ENCODE peak calls at places on chromosome 2, in nine cellular contexts. H is mesendoderm, K is adipocyte, I is right atrium auricular region, B is spleen, N is GM06990, Y is tibial nerve, A is colonic mucosa, E is K562. J is an unnamed sample.

GRCh38 chr2:168457177-168457905 is 1.3 kb downstream of the CERS6 start:
- DNase-seq in H (no peak), K (peak; percentile 39), I (no peak), B (no peak), N (no peak), Y (no peak), A (no peak), E (no peak), J (no peak)

GRCh38 chr2:231965118-231965517 is 3.6 kb downstream of the DIS3L2 start:
- DNase-seq in H (peak; percentile 12), K (peak; percentile 27), I (no peak), B (no peak), N (no peak), Y (no peak), A (no peak), E (no peak), J (no peak)

GRCh38 chr2:191382801-191383200 is 137.6 kb downstream of the MYO1B start:
- DNase-seq in H (no peak), K (peak; percentile 88), I (no peak), B (no peak), N (no peak), Y (no peak), A (peak; percentile 89), E (no peak), J (no peak)

GRCh38 chr2:181178823-181179412 is 198.5 kb downstream of the UBE2E3 start:
- DNase-seq in H (peak; percentile 58), K (no peak), I (no peak), B (no peak), N (no peak), Y (no peak), A (no peak), E (peak; percentile 26), J (no peak)

GRCh38 chr2:134035605-134036370 is 218.1 kb upstream of the MGAT5 start:
- DNase-seq in H (no peak), K (no peak), I (no peak), B (no peak), N (no peak), Y (no peak), A (no peak), E (no peak), J (no peak)

GRCh38 chr2:191910518-191910917 is 63.6 kb upstream of the CAVIN2 start:
- DNase-seq in H (no peak), K (peak; percentile 38), I (no peak), B (no peak), N (no peak), Y (no peak), A (no peak), E (no peak), J (peak; percentile 32)

GRCh38 chr2:4354678-4355077 is 651.3 kb downstream of the DCDC2C start:
- DNase-seq in H (peak; percentile 89), K (no peak), I (no peak), B (no peak), N (no peak), Y (no peak), A (no peak), E (peak; percentile 8), J (no peak)

GRCh38 chr2:118134650-118135049 is 46.4 kb downstream of the INSIG2 start:
- DNase-seq in H (no peak), K (no peak), I (no peak), B (no peak), N (no peak), Y (no peak), A (no peak), E (no peak), J (no peak)

GRCh38 chr2:8849322-8849721 is 11.9 kb upstream of the KIDINS220 start:
- DNase-seq in H (no peak), K (no peak), I (no peak), B (no peak), N (no peak), Y (no peak), A (no peak), E (no peak), J (no peak)

GRCh38 chr2:20509766-20510490 is 63.1 kb downstream of the RHOB start:
- DNase-seq in H (peak; percentile 92), K (no peak), I (no peak), B (no peak), N (no peak), Y (no peak), A (peak; percentile 78), E (peak; percentile 82), J (no peak)

GRCh38 chr2:193518061-193518817 is 1323.5 kb upstream of the TMEFF2 start:
- DNase-seq in H (no peak), K (peak; percentile 44), I (no peak), B (no peak), N (no peak), Y (no peak), A (no peak), E (no peak), J (no peak)

GRCh38 chr2:117785740-117786139 is 28.8 kb upstream of the DDX18 start:
- DNase-seq in H (peak; percentile 73), K (peak; percentile 79), I (no peak), B (no peak), N (no peak), Y (no peak), A (peak; percentile 41), E (peak; percentile 43), J (no peak)

GRCh38 chr2:219472629-219473187 is 26.0 kb upstream of the GMPPA start:
- DNase-seq in H (no peak), K (no peak), I (no peak), B (no peak), N (no peak), Y (no peak), A (no peak), E (no peak), J (no peak)

GRCh38 chr2:104969564-104969963 is 68.3 kb upstream of the MRPS9 start:
- DNase-seq in H (peak; percentile 71), K (no peak), I (no peak), B (no peak), N (no peak), Y (no peak), A (no peak), E (peak; percentile 2), J (no peak)

GRCh38 chr2:117982376-117983033 is 31.4 kb downstream of the CCDC93 start:
- DNase-seq in H (peak; percentile 38), K (no peak), I (no peak), B (peak; percentile 57), N (no peak), Y (no peak), A (no peak), E (peak; percentile 21), J (no peak)

GRCh38 chr2:67572721-67573485 is 175.8 kb downstream of the ETAA1 start:
- DNase-seq in H (no peak), K (peak; percentile 34), I (no peak), B (no peak), N (no peak), Y (no peak), A (peak; percentile 55), E (no peak), J (no peak)

GRCh38 chr2:120418174-120418787 is 72.3 kb downstream of the INHBB start:
- DNase-seq in H (no peak), K (no peak), I (no peak), B (peak; percentile 64), N (no peak), Y (no peak), A (peak; percentile 5), E (no peak), J (no peak)

GRCh38 chr2:20472569-20472968 is 25.7 kb downstream of the RHOB start:
- DNase-seq in H (no peak), K (no peak), I (peak; percentile 21), B (peak; percentile 25), N (no peak), Y (no peak), A (no peak), E (no peak), J (no peak)

GRCh38 chr2:237720962-237721361 is 77.6 kb upstream of the RBM44 start:
- DNase-seq in H (no peak), K (peak; percentile 41), I (no peak), B (no peak), N (no peak), Y (no peak), A (no peak), E (no peak), J (peak; percentile 65)
- H3K36me3 ChIP-seq in H (no peaks in the 10 kb centered on the region), K (peaks cover 7% of the 10 kb centered on the region), I (no peaks in the 10 kb centered on the region), B (peaks cover 3% of the 10 kb centered on the region), N (peaks cover 17% of the 10 kb centered on the region), Y (peaks cover 5% of the 10 kb centered on the region), A (no peaks in the 10 kb centered on the region), E (peaks cover 7% of the 10 kb centered on the region), J (peaks cover 43% of the 10 kb centered on the region)

DNA sequence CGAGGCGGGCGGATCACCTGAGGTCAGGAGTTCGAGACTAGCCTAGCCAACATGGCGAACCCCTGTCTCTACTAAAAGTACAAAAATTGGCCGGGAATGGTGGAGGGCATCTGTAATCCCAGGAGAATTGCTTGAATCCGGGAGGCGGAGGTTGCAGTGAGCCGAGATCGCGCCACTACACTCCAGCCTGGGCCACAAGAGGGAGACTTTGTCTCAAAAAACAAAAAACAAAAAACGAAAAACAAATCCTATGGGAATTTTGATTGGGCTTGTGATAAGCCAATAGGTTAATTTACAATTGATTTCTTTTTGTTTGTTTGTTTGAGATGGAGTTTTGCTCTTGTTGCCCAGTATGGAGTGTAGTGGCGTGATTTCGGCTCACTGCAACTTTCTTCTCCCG is 24.2 kb upstream of the TOGARAM2 start:
- DNase-seq in H (peak; percentile 57), K (no peak), I (no peak), B (no peak), N (no peak), Y (no peak), A (no peak), E (no peak), J (no peak)
- H3K4me3 ChIP-seq in H (no peak overlapping the region), K (peak overlapping the region; percentile 72), I (no peak overlapping the region), B (no peak overlapping the region), N (no peak overlapping the region), Y (no peak overlapping the region), A (no peak overlapping the region), E (peak overlapping the region; percentile 6), J (no peak overlapping the region)

GRCh38 chr2:216194013-216194412 is 84.9 kb downstream of the XRCC5 start:
- DNase-seq in H (no peak), K (no peak), I (no peak), B (no peak), N (peak; percentile 35), Y (no peak), A (no peak), E (no peak), J (no peak)
- H3K36me3 ChIP-seq in H (peaks cover 11% of the 10 kb centered on the region), K (peaks cover 76% of the 10 kb centered on the region), I (peaks cover 57% of the 10 kb centered on the region), B (peaks cover 92% of the 10 kb centered on the region), N (peaks cover 10% of the 10 kb centered on the region), Y (peaks cover 78% of the 10 kb centered on the region), A (no peaks in the 10 kb centered on the region), E (peaks cover 90% of the 10 kb centered on the region), J (peaks cover 92% of the 10 kb centered on the region)

GRCh38 chr2:218291318-218291933 is 877 bp downstream of the TMBIM1 start:
- DNase-seq in H (no peak), K (no peak), I (no peak), B (peak; percentile 81), N (no peak), Y (no peak), A (no peak), E (no peak), J (no peak)

GRCh38 chr2:218290316-218291261 is 1.7 kb downstream of the TMBIM1 start:
- DNase-seq in H (no peak), K (no peak), I (no peak), B (peak; percentile 92), N (peak; percentile 75), Y (no peak), A (no peak), E (no peak), J (no peak)

GRCh38 chr2:218292700-218293014 is 354 bp upstream of the TMBIM1 start:
- DNase-seq in H (no peak), K (no peak), I (no peak), B (no peak), N (no peak), Y (no peak), A (no peak), E (no peak), J (no peak)

GRCh38 chr2:218291934-218292699 is at the start of gene TMBIM1:
- DNase-seq in H (peak; percentile 76), K (peak; percentile 97), I (peak; percentile 87), B (peak; percentile 96), N (peak; percentile 82), Y (peak; percentile 75), A (peak; percentile 85), E (peak; percentile 86), J (peak; percentile 74)

GRCh38 chr2:218289639-218290315 is 2.5 kb downstream of the TMBIM1 start:
- DNase-seq in H (no peak), K (peak; percentile 59), I (no peak), B (no peak), N (no peak), Y (no peak), A (peak; percentile 60), E (no peak), J (no peak)
- H3K4me3 ChIP-seq in H (no peak overlapping the region), K (peak overlapping the region; percentile 97), I (peak overlapping the region; percentile 97), B (no peak overlapping the region), N (peak overlapping the region; percentile 12), Y (peak overlapping the region; percentile 96), A (peak overlapping the region; percentile 88), E (peak overlapping the region; percentile 62), J (no peak overlapping the region)

J was measured in SJSA1.